ENCODE peak calls at places on chromosomes 7 and 10, in five cellular contexts. One of them, this sample, is unnamed.
A peak's percentile ranks its signal among the peaks of the same experiment; 100 is the strongest.

GRCh38 chr7:80232969-80233724 is 98.5 kb downstream of the GNAI1 start:
- DNase-seq in H9: no peak
- DNase-seq in H1: no peak
- DNase-seq in mesenchymal stem cell: no peak
- DNase-seq in trophoblast cell: no peak
- DNase-seq in this sample: no peak

GRCh38 chr7:155233703-155234492 is 63.8 kb upstream of the INSIG1 start:
- DNase-seq in H9: no peak
- DNase-seq in H1: no peak
- DNase-seq in mesenchymal stem cell: no peak
- DNase-seq in trophoblast cell: peak; percentile 39
- DNase-seq in this sample: no peak

GRCh38 chr10:58436071-58436470 is 50.9 kb downstream of the TFAM start:
- DNase-seq in H9: no peak
- DNase-seq in H1: no peak
- DNase-seq in mesenchymal stem cell: no peak
- DNase-seq in trophoblast cell: peak; percentile 98
- DNase-seq in this sample: no peak

GRCh38 chr10:5987747-5988146 is 10.4 kb upstream of the IL15RA start:
- DNase-seq in H9: no peak
- DNase-seq in H1: no peak
- DNase-seq in mesenchymal stem cell: no peak
- DNase-seq in trophoblast cell: no peak
- DNase-seq in this sample: no peak

GRCh38 chr10:77030915-77031425 is 606.6 kb downstream of the KCNMA1 start:
- DNase-seq in H9: no peak
- DNase-seq in H1: no peak
- DNase-seq in mesenchymal stem cell: no peak
- DNase-seq in trophoblast cell: no peak
- DNase-seq in this sample: no peak

GRCh38 chr10:119025336-119025735 is 4.2 kb upstream of the NANOS1 start:
- DNase-seq in H9: no peak
- DNase-seq in H1: no peak
- DNase-seq in mesenchymal stem cell: peak; percentile 77
- DNase-seq in trophoblast cell: peak; percentile 8
- DNase-seq in this sample: no peak

GRCh38 chr10:8065651-8066050 is 11.2 kb downstream of the GATA3 start:
- DNase-seq in H9: no peak
- DNase-seq in H1: no peak
- DNase-seq in mesenchymal stem cell: peak; percentile 41
- DNase-seq in trophoblast cell: peak; percentile 70
- DNase-seq in this sample: no peak

GRCh38 chr7:103771294-103771693 is 218.2 kb downstream of the RELN start:
- DNase-seq in H9: peak; percentile 49
- DNase-seq in H1: no peak
- DNase-seq in mesenchymal stem cell: no peak
- DNase-seq in trophoblast cell: no peak
- DNase-seq in this sample: no peak

GRCh38 chr10:20105931-20106330 is 289.7 kb downstream of the PLXDC2 start:
- DNase-seq in H9: no peak
- DNase-seq in H1: no peak
- DNase-seq in mesenchymal stem cell: peak; percentile 92
- DNase-seq in trophoblast cell: peak; percentile 44
- DNase-seq in this sample: no peak

GRCh38 chr10:133400624-133401424 is 6.9 kb downstream of the MTG1 start:
- DNase-seq in H9: no peak
- DNase-seq in H1: no peak
- DNase-seq in mesenchymal stem cell: peak; percentile 25
- DNase-seq in trophoblast cell: no peak
- DNase-seq in this sample: no peak

GRCh38 chr10:3080608-3081007 is 13.3 kb downstream of the PFKP start:
- DNase-seq in H9: no peak
- DNase-seq in H1: no peak
- DNase-seq in mesenchymal stem cell: no peak
- DNase-seq in trophoblast cell: no peak
- DNase-seq in this sample: no peak

GRCh38 chr10:78955206-78955605 is 113.6 kb upstream of the ZMIZ1 start:
- DNase-seq in H9: no peak
- DNase-seq in H1: no peak
- DNase-seq in mesenchymal stem cell: no peak
- DNase-seq in trophoblast cell: no peak
- DNase-seq in this sample: no peak

GRCh38 chr10:61744469-61744868 is 81.7 kb downstream of the CABCOCO1 start:
- DNase-seq in H9: no peak
- DNase-seq in H1: no peak
- DNase-seq in mesenchymal stem cell: no peak
- DNase-seq in trophoblast cell: no peak
- DNase-seq in this sample: no peak

GRCh38 chr7:38463277-38464224 is 167.6 kb downstream of the AMPH start:
- DNase-seq in H9: no peak
- DNase-seq in H1: no peak
- DNase-seq in mesenchymal stem cell: peak; percentile 7
- DNase-seq in trophoblast cell: peak; percentile 1
- DNase-seq in this sample: no peak

GRCh38 chr10:70319183-70319582 is 35.4 kb upstream of the NPFFR1 start:
- DNase-seq in H9: no peak
- DNase-seq in H1: no peak
- DNase-seq in mesenchymal stem cell: no peak
- DNase-seq in trophoblast cell: no peak
- DNase-seq in this sample: no peak

GRCh38 chr7:7919449-7919945 is 49.1 kb upstream of the GLCCI1 start:
- DNase-seq in H9: no peak
- DNase-seq in H1: no peak
- DNase-seq in mesenchymal stem cell: no peak
- DNase-seq in trophoblast cell: no peak
- DNase-seq in this sample: no peak

GRCh38 chr7:27124096-27124978 is 6.2 kb downstream of the HOXA4 start:
- DNase-seq in H9: no peak
- DNase-seq in H1: peak; percentile 45
- DNase-seq in mesenchymal stem cell: peak; percentile 76
- DNase-seq in trophoblast cell: no peak
- DNase-seq in this sample: no peak

GRCh38 chr7:137164251-137164650 is 179.3 kb downstream of the PTN start:
- DNase-seq in H9: no peak
- DNase-seq in H1: no peak
- DNase-seq in mesenchymal stem cell: no peak
- DNase-seq in trophoblast cell: no peak
- DNase-seq in this sample: no peak
- H2BK5ac ChIP-seq in H9: no peak overlapping the region
- H2BK5ac ChIP-seq in H1: no peak overlapping the region
- H2BK5ac ChIP-seq in mesenchymal stem cell: no peak overlapping the region
- H2BK5ac ChIP-seq in trophoblast cell: no peak overlapping the region
- H2BK5ac ChIP-seq in this sample: no peak overlapping the region

DNA sequence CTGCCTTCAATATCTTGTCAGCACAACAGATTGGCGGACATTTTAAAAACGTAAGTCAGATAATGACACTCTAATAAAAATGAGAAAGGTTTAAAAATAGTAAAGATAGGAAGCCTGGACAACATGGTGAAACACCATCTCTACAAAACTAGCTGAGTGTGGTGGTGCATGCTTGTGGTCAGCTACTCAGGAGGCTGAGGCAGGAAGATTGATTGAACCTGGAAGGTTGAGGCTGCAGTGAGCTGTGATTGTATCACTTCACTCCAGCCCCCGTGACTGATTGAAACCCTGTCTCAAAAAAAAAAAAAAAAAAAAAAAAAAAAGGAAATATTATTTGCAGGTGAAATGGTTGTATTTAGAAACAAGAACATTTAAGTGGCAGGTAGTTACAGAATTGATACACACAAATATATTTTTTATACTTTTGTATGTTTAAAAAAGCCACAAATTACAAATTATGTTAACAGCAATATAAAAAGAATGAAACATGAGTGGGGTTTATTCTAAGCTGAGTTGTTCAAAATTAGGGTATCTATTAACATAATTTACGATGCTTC is 141.9 kb downstream of the ADK start:
- DNase-seq in H9: no peak
- DNase-seq in H1: no peak
- DNase-seq in mesenchymal stem cell: peak; percentile 73
- DNase-seq in trophoblast cell: no peak
- DNase-seq in this sample: no peak
- H2BK12ac ChIP-seq in H9: no peak overlapping the region
- H2BK12ac ChIP-seq in H1: no peak overlapping the region
- H2BK12ac ChIP-seq in mesenchymal stem cell: no peak overlapping the region
- H2BK12ac ChIP-seq in trophoblast cell: no peak overlapping the region
- H2BK12ac ChIP-seq in this sample: no peak overlapping the region

GRCh38 chr10:23399701-23400144 is 39.2 kb upstream of the OTUD1 start:
- DNase-seq in H9: no peak
- DNase-seq in H1: no peak
- DNase-seq in mesenchymal stem cell: peak; percentile 95
- DNase-seq in trophoblast cell: peak; percentile 95
- DNase-seq in this sample: no peak
- H2BK5ac ChIP-seq in H9: no peak overlapping the region
- H2BK5ac ChIP-seq in H1: no peak overlapping the region
- H2BK5ac ChIP-seq in mesenchymal stem cell: no peak overlapping the region
- H2BK5ac ChIP-seq in trophoblast cell: no peak overlapping the region
- H2BK5ac ChIP-seq in this sample: no peak overlapping the region

GRCh38 chr10:113932854-113933253 is 78.4 kb downstream of the NHLRC2 start:
- DNase-seq in H9: no peak
- DNase-seq in H1: no peak
- DNase-seq in mesenchymal stem cell: no peak
- DNase-seq in trophoblast cell: no peak
- DNase-seq in this sample: no peak
- H2BK12ac ChIP-seq in H9: no peak overlapping the region
- H2BK12ac ChIP-seq in H1: no peak overlapping the region
- H2BK12ac ChIP-seq in mesenchymal stem cell: no peak overlapping the region
- H2BK12ac ChIP-seq in trophoblast cell: no peak overlapping the region
- H2BK12ac ChIP-seq in this sample: no peak overlapping the region